ENCODE peak calls at places on chromosomes 13 and 19, in eight cellular contexts. C is pancreas, X is heart left ventricle, T is ovary, U is spleen, J is adipocyte, H is psoas muscle, S is H9. G is an unnamed sample.

GRCh38 chr13:74068471-74068870 is 65.7 kb downstream of the KLF12 start:
- DNase-seq in C (no peak), X (no peak), T (no peak), U (no peak), J (no peak), H (no peak), S (no peak), G (no peak)

GRCh38 chr19:47096721-47097120 is 16.9 kb downstream of the ZC3H4 start:
- DNase-seq in C (peak; percentile 43), X (no peak), T (no peak), U (no peak), J (no peak), H (peak; percentile 77), S (no peak), G (no peak)

GRCh38 chr19:56201973-56202372 is at the start of gene ZSCAN5C:
- DNase-seq in C (no peak), X (no peak), T (no peak), U (no peak), J (no peak), H (no peak), S (no peak), G (no peak)

GRCh38 chr19:10505583-10506229 is 2.5 kb upstream of the KEAP1 start:
- DNase-seq in C (peak; percentile 73), X (peak; percentile 74), T (peak; percentile 73), U (peak; percentile 91), J (peak; percentile 83), H (peak; percentile 88), S (peak; percentile 86), G (peak; percentile 85)

GRCh38 chr19:16025108-16026101 is 50.9 kb upstream of the TPM4 start:
- DNase-seq in C (no peak), X (no peak), T (no peak), U (peak; percentile 61), J (peak; percentile 65), H (no peak), S (peak; percentile 82), G (peak; percentile 55)

GRCh38 chr13:99982741-99983400 is 1.3 kb downstream of the ZIC2 start:
- DNase-seq in C (no peak), X (no peak), T (no peak), U (no peak), J (no peak), H (no peak), S (no peak), G (no peak)

GRCh38 chr19:34236035-34236793 is 18.1 kb upstream of the GARRE1 start:
- DNase-seq in C (no peak), X (no peak), T (no peak), U (no peak), J (peak; percentile 25), H (no peak), S (no peak), G (no peak)

GRCh38 chr13:51663980-51664957 is 80.0 kb downstream of the WDFY2 start:
- DNase-seq in C (no peak), X (peak; percentile 20), T (no peak), U (no peak), J (no peak), H (no peak), S (no peak), G (no peak)

GRCh38 chr19:42965204-42965603 is 28.2 kb upstream of the PSG7 start:
- DNase-seq in C (no peak), X (no peak), T (no peak), U (no peak), J (peak; percentile 43), H (no peak), S (no peak), G (no peak)

GRCh38 chr13:112711528-112712265 is 21.9 kb downstream of the ATP11A start:
- DNase-seq in C (peak; percentile 55), X (peak; percentile 89), T (peak; percentile 96), U (peak; percentile 82), J (peak; percentile 93), H (peak; percentile 87), S (peak; percentile 93), G (peak; percentile 95)

GRCh38 chr13:74869846-74870245 is 612.1 kb downstream of the TBC1D4 start:
- DNase-seq in C (no peak), X (no peak), T (no peak), U (no peak), J (no peak), H (no peak), S (no peak), G (no peak)

GRCh38 chr13:87128006-87128405 is 543.2 kb upstream of the SLITRK5 start:
- DNase-seq in C (no peak), X (no peak), T (no peak), U (no peak), J (no peak), H (no peak), S (peak; percentile 54), G (no peak)

GRCh38 chr13:52974711-52975110 is 53.9 kb upstream of the OLFM4 start:
- DNase-seq in C (no peak), X (no peak), T (no peak), U (no peak), J (no peak), H (no peak), S (no peak), G (no peak)

GRCh38 chr19:56105090-56105701 is 15.9 kb downstream of the ZNF787 start:
- DNase-seq in C (peak; percentile 74), X (peak; percentile 77), T (peak; percentile 72), U (peak; percentile 92), J (no peak), H (peak; percentile 88), S (peak; percentile 85), G (peak; percentile 95)

GRCh38 chr13:72805663-72806341 is 23.9 kb downstream of the PIBF1 start:
- DNase-seq in C (no peak), X (no peak), T (no peak), U (no peak), J (peak; percentile 75), H (no peak), S (no peak), G (no peak)

GRCh38 chr19:38892841-38893240 is 6.6 kb downstream of the SIRT2 start:
- DNase-seq in C (no peak), X (no peak), T (no peak), U (no peak), J (no peak), H (no peak), S (no peak), G (no peak)
- H3K4me1 ChIP-seq in C (no peaks in the 10 kb centered on the region), X (peaks cover 2% of the 10 kb centered on the region), T (peaks cover 3% of the 10 kb centered on the region), U (peaks cover 38% of the 10 kb centered on the region), J (peaks cover 2% of the 10 kb centered on the region), H (peaks cover 68% of the 10 kb centered on the region), S (no peaks in the 10 kb centered on the region), G (peaks cover 8% of the 10 kb centered on the region)

GRCh38 chr13:46627462-46627861 is 74.5 kb downstream of the LRCH1 start:
- DNase-seq in C (no peak), X (no peak), T (no peak), U (no peak), J (no peak), H (no peak), S (no peak), G (no peak)
- H3K4me1 ChIP-seq in C (peaks cover 7% of the 10 kb centered on the region), X (peaks cover 3% of the 10 kb centered on the region), T (peaks cover 3% of the 10 kb centered on the region), U (peaks cover 55% of the 10 kb centered on the region), J (peaks cover 10% of the 10 kb centered on the region), H (peaks cover 12% of the 10 kb centered on the region), S (peaks cover 8% of the 10 kb centered on the region), G (peaks cover 54% of the 10 kb centered on the region)

GRCh38 chr19:1629256-1629808 is 23.1 kb downstream of the TCF3 start:
- DNase-seq in C (no peak), X (no peak), T (no peak), U (no peak), J (no peak), H (peak; percentile 44), S (no peak), G (no peak)
- H3K4me1 ChIP-seq in C (no peaks in the 10 kb centered on the region), X (no peaks in the 10 kb centered on the region), T (no peaks in the 10 kb centered on the region), U (peaks cover 16% of the 10 kb centered on the region), J (no peaks in the 10 kb centered on the region), H (no peaks in the 10 kb centered on the region), S (no peaks in the 10 kb centered on the region), G (no peaks in the 10 kb centered on the region)

DNA sequence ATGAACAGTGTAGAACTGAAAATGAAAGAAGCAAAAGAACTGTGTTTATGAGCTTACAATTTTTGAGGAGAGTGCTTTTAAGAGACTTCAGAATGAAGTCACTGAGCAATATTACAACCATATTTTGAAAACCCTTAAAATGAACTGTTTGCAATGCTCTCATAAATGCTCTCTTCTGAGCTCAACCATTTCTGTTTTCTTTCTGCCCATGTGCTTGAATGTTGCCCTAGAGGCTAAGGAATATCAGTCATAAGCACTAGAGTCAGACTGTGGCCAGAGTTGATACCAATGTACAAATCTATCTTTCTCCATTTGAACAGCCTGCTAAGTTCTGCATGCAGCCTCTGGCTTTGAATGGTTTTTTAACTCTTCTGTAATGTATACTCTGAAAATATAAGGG is 1092.8 kb downstream of the PCDH9 start:
- DNase-seq in C (no peak), X (no peak), T (no peak), U (no peak), J (no peak), H (no peak), S (no peak), G (no peak)
- H3K4me1 ChIP-seq in C (no peaks in the 10 kb centered on the region), X (no peaks in the 10 kb centered on the region), T (no peaks in the 10 kb centered on the region), U (no peaks in the 10 kb centered on the region), J (no peaks in the 10 kb centered on the region), H (no peaks in the 10 kb centered on the region), S (no peaks in the 10 kb centered on the region), G (no peaks in the 10 kb centered on the region)

GRCh38 chr19:39017646-39018045 is 14.7 kb downstream of the FBXO27 start:
- DNase-seq in C (no peak), X (no peak), T (no peak), U (no peak), J (no peak), H (no peak), S (no peak), G (no peak)

GRCh38 chr19:39008137-39008536 is 24.2 kb downstream of the FBXO27 start:
- DNase-seq in C (no peak), X (no peak), T (no peak), U (no peak), J (no peak), H (no peak), S (no peak), G (no peak)

GRCh38 chr19:39009001-39009400 is 23.3 kb downstream of the FBXO27 start:
- DNase-seq in C (no peak), X (no peak), T (no peak), U (no peak), J (no peak), H (no peak), S (no peak), G (no peak)

DNA sequence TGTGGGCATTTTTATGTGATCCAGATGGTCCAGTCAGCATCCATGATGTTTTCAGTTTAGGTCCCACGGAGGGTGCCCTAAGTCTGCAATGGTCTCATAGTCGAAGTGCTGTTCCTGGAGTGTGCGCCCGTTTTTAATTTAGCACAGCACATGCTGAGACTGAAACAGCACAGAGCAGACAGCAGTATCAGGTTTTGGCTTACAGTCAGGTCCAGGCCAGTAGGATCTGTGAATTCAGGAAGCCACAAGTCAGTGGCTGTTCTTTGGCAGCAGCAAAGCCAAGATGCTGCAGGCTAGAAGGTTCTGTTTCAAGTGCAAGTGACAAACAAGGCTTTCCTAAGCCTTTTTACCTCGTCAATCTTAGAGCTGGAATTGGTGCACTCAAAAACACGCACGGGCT is 18.3 kb downstream of the FBXO27 start:
- DNase-seq in C (no peak), X (no peak), T (no peak), U (no peak), J (no peak), H (no peak), S (no peak), G (no peak)
- H3K4me1 ChIP-seq in C (no peaks in the 10 kb centered on the region), X (no peaks in the 10 kb centered on the region), T (no peaks in the 10 kb centered on the region), U (no peaks in the 10 kb centered on the region), J (no peaks in the 10 kb centered on the region), H (no peaks in the 10 kb centered on the region), S (no peaks in the 10 kb centered on the region), G (no peaks in the 10 kb centered on the region)

DNA sequence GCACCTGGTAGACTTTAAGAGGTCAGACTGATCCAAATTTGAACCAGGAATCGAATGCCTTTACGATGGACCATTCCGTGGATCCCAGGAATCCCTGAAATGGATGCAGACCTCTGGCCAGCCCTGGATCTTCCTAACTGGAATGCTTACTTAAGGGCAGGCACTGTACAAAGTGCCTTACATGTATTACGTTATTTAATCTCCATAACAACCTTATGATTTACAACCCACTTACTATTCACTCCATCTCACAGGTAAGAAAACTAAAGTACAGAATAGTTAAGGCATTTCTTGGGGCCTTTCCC is 93.6 kb downstream of the HSPH1 start:
- DNase-seq in C (no peak), X (no peak), T (no peak), U (no peak), J (no peak), H (no peak), S (no peak), G (no peak)
- H3K4me1 ChIP-seq in C (no peaks in the 10 kb centered on the region), X (no peaks in the 10 kb centered on the region), T (no peaks in the 10 kb centered on the region), U (no peaks in the 10 kb centered on the region), J (peaks cover 21% of the 10 kb centered on the region), H (no peaks in the 10 kb centered on the region), S (no peaks in the 10 kb centered on the region), G (no peaks in the 10 kb centered on the region)

G was measured in sigmoid colon.